ENCODE peak calls at places on chromosomes 16 and 17, in six cellular contexts. V is HTR-8/SVneo, E is fibroblast of villous mesenchyme, I is PC-3, S is T-helper 17 cell, C is H4. B is an unnamed sample.

GRCh38 chr16:52497067-52497816 is 49.7 kb downstream of the TOX3 start:
- DNase-seq in I (peak), S (no peak), V (no peak), E (no peak), C (no peak), B (no peak)

GRCh38 chr16:31141489-31142108 is 6.1 kb upstream of the PRSS8 start:
- DNase-seq in V (no peak), C (peak), S (peak), E (no peak), I (no peak), B (no peak)

GRCh38 chr17:78839762-78840529 is 668 bp downstream of the USP36 start:
- DNase-seq in C (no peak), E (peak), S (peak), V (peak), I (peak), B (no peak)

GRCh38 chr17:7415784-7416183 is 4.3 kb upstream of the SPEM1 start:
- DNase-seq in V (no peak), S (no peak), C (no peak), E (no peak), I (no peak), B (no peak)

GRCh38 chr16:24993722-24994686 is 21.2 kb downstream of the ARHGAP17 start:
- DNase-seq in E (peak), S (no peak), I (peak), V (peak), C (peak), B (peak)

GRCh38 chr16:31485571-31485970 is 2.6 kb downstream of the SLC5A2 start:
- DNase-seq in E (no peak), I (no peak), C (no peak), V (no peak), S (no peak), B (no peak)

GRCh38 chr17:62631936-62632924 is 4.8 kb downstream of the MRC2 start:
- DNase-seq in V (no peak), I (no peak), E (no peak), S (no peak), C (no peak), B (no peak)

GRCh38 chr16:11075163-11075562 is 130.8 kb downstream of the CLEC16A start:
- DNase-seq in E (no peak), C (no peak), I (no peak), S (no peak), V (no peak), B (no peak)

GRCh38 chr16:20611350-20611902 is 35.3 kb upstream of the ACSM2B start:
- DNase-seq in E (no peak), I (no peak), S (no peak), V (no peak), C (no peak), B (no peak)

GRCh38 chr17:71464241-71464640 is 656.6 kb upstream of the SOX9 start:
- DNase-seq in V (no peak), S (no peak), E (no peak), C (no peak), I (no peak), B (no peak)